ENCODE peak calls at places on chromosomes 3 and 15, in six cellular contexts. I is Kasumi-1; Y is NCI-H82; P is GM12891; L is HFFc6; K is activated CD8-positive, alpha-beta memory T cell treated with anti-CD3 and anti-CD28 coated beads, Interleukin-2, amount 50 U/mL, for 4 hours. C is an unnamed sample.
A peak's percentile ranks its signal among the peaks of the same experiment; 100 is the strongest.

GRCh38 chr3:163056874-163057497 is 1560.4 kb downstream of the OTOL1 start:
- DNase-seq in I (peak; percentile 68), Y (peak; percentile 82), P (peak; percentile 7), L (peak; percentile 24), K (no peak), C (peak; percentile 9)

GRCh38 chr3:10155123-10155472 is 9.6 kb upstream of the IRAK2 start:
- DNase-seq in I (no peak), Y (no peak), P (no peak), L (no peak), K (no peak), C (no peak)

GRCh38 chr3:127688022-127688415 is 15.3 kb downstream of the ABTB1 start:
- DNase-seq in I (no peak), Y (no peak), P (no peak), L (no peak), K (no peak), C (no peak)

GRCh38 chr3:169345662-169346331 is 317.7 kb downstream of the MECOM start:
- DNase-seq in I (no peak), Y (no peak), P (no peak), L (no peak), K (no peak), C (no peak)

GRCh38 chr3:52845157-52845556 is 10.3 kb upstream of the MUSTN1 start:
- DNase-seq in I (no peak), Y (no peak), P (no peak), L (no peak), K (no peak), C (peak; percentile 47)

GRCh38 chr15:47620960-47621681 is 96.2 kb upstream of the SEMA6D start:
- DNase-seq in I (no peak), Y (no peak), P (no peak), L (no peak), K (no peak), C (peak; percentile 17)

GRCh38 chr3:184335661-184336483 is 1.5 kb upstream of the FAM131A start:
- DNase-seq in I (peak; percentile 48), Y (peak; percentile 94), P (peak; percentile 90), L (peak; percentile 62), K (peak; percentile 90), C (peak; percentile 93)

GRCh38 chr3:196280689-196281463 is 6.7 kb downstream of the PCYT1A start:
- DNase-seq in I (no peak), Y (peak; percentile 41), P (no peak), L (no peak), K (no peak), C (no peak)

GRCh38 chr3:181712505-181713299 is 977 bp downstream of the SOX2 start:
- DNase-seq in I (no peak), Y (peak; percentile 66), P (no peak), L (no peak), K (no peak), C (peak; percentile 24)

GRCh38 chr15:62844564-62845235 is 197.8 kb upstream of the TPM1 start:
- DNase-seq in I (no peak), Y (no peak), P (no peak), L (no peak), K (no peak), C (no peak)

GRCh38 chr15:26974120-26974780 is 3.3 kb downstream of the GABRG3 start:
- DNase-seq in I (peak; percentile 8), Y (peak; percentile 73), P (no peak), L (no peak), K (no peak), C (peak; percentile 4)

GRCh38 chr3:45596290-45596791 is 1.8 kb downstream of the LIMD1 start:
- DNase-seq in I (peak; percentile 31), Y (no peak), P (peak; percentile 63), L (no peak), K (no peak), C (no peak)

GRCh38 chr15:57589276-57590073 is 2.2 kb upstream of the MYZAP start:
- DNase-seq in I (no peak), Y (no peak), P (no peak), L (no peak), K (no peak), C (no peak)

GRCh38 chr3:1611824-1612223 is 486.8 kb upstream of the CNTN4 start:
- DNase-seq in I (no peak), Y (no peak), P (no peak), L (no peak), K (no peak), C (no peak)

GRCh38 chr15:57322602-57323250 is 53.6 kb upstream of the CGNL1 start:
- DNase-seq in I (no peak), Y (peak; percentile 27), P (no peak), L (no peak), K (no peak), C (no peak)

GRCh38 chr15:56871867-56872266 is 46.6 kb upstream of the TCF12 start:
- DNase-seq in I (no peak), Y (no peak), P (no peak), L (no peak), K (no peak), C (no peak)

GRCh38 chr3:184636774-184637316 is 75.0 kb downstream of the MAGEF1 start:
- DNase-seq in I (peak; percentile 36), Y (peak; percentile 28), P (no peak), L (peak; percentile 70), K (peak; percentile 22), C (peak; percentile 46)

GRCh38 chr15:63212050-63212973 is 22.9 kb downstream of the RAB8B start:
- DNase-seq in I (peak; percentile 37), Y (no peak), P (no peak), L (peak; percentile 58), K (no peak), C (peak; percentile 77)

GRCh38 chr3:30768703-30769550 is 125.5 kb downstream of the GADL1 start:
- DNase-seq in I (peak; percentile 72), Y (peak; percentile 70), P (peak; percentile 11), L (peak; percentile 44), K (peak; percentile 72), C (peak; percentile 48)

GRCh38 chr3:169455472-169455871 is 208.0 kb downstream of the MECOM start:
- DNase-seq in I (no peak), Y (peak; percentile 23), P (no peak), L (no peak), K (no peak), C (no peak)

GRCh38 chr15:73196113-73196512 is 143.8 kb downstream of the NEO1 start:
- DNase-seq in I (no peak), Y (peak; percentile 38), P (no peak), L (no peak), K (no peak), C (no peak)

GRCh38 chr3:125017406-125017805 is 38.4 kb downstream of the HEG1 start:
- DNase-seq in I (no peak), Y (no peak), P (no peak), L (no peak), K (no peak), C (no peak)

GRCh38 chr3:123336001-123336400 is 112.9 kb downstream of the ADCY5 start:
- DNase-seq in I (no peak), Y (no peak), P (no peak), L (no peak), K (no peak), C (no peak)

GRCh38 chr15:101536166-101536874 is 46.8 kb upstream of the PCSK6 start:
- DNase-seq in I (no peak), Y (no peak), P (no peak), L (no peak), K (no peak), C (no peak)

GRCh38 chr3:18425641-18426403 is 683 bp upstream of the SATB1 start:
- DNase-seq in I (peak; percentile 72), Y (peak; percentile 89), P (peak; percentile 3), L (no peak), K (peak; percentile 82), C (no peak)

GRCh38 chr15:59401810-59402569 is 29.3 kb upstream of the MYO1E start:
- DNase-seq in I (no peak), Y (no peak), P (no peak), L (no peak), K (no peak), C (no peak)

GRCh38 chr3:56988874-56989433 is 71.5 kb upstream of the SPATA12 start:
- DNase-seq in I (peak; percentile 88), Y (peak; percentile 85), P (no peak), L (peak; percentile 59), K (peak; percentile 74), C (peak; percentile 91)

GRCh38 chr15:73052679-73053397 is 575 bp downstream of the NEO1 start:
- DNase-seq in I (peak; percentile 24), Y (peak; percentile 96), P (no peak), L (no peak), K (peak; percentile 21), C (no peak)

GRCh38 chr3:52836471-52836845 is 1.6 kb upstream of the MUSTN1 start:
- DNase-seq in I (no peak), Y (no peak), P (no peak), L (no peak), K (no peak), C (no peak)

GRCh38 chr3:123283657-123284398 is 82.1 kb downstream of the SEC22A start:
- DNase-seq in I (no peak), Y (no peak), P (no peak), L (no peak), K (no peak), C (no peak)

GRCh38 chr3:189766416-189766815 is 135.2 kb downstream of the TP63 start:
- DNase-seq in I (no peak), Y (no peak), P (no peak), L (no peak), K (no peak), C (no peak)

GRCh38 chr3:136377499-136377898 is 127.4 kb downstream of the PCCB start:
- DNase-seq in I (no peak), Y (peak; percentile 84), P (no peak), L (no peak), K (no peak), C (no peak)

GRCh38 chr3:36648241-36649034 is 115.9 kb downstream of the DCLK3 start:
- DNase-seq in I (no peak), Y (no peak), P (no peak), L (peak; percentile 95), K (no peak), C (peak; percentile 81)

GRCh38 chr15:61832223-61832622 is 228.0 kb downstream of the VPS13C start:
- DNase-seq in I (no peak), Y (no peak), P (no peak), L (no peak), K (no peak), C (no peak)

C was measured in foreskin fibroblast.